ENCODE peak calls at places on chromosomes 13 and 19, in eight cellular contexts. C, X, L, B, P, D, Y and M are unnamed samples.

GRCh38 chr19:39554701-39555311 is 14.8 kb upstream of the EID2 start:
- DNase-seq in C (no peak), X (no peak), L (no peak), B (no peak), P (no peak), D (no peak), Y (no peak), M (no peak)

GRCh38 chr13:99757756-99758464 is 213.7 kb downstream of the ZIC5 start:
- DNase-seq in C (no peak), X (no peak), L (no peak), B (no peak), P (no peak), D (no peak), Y (no peak), M (no peak)

GRCh38 chr19:41930322-41930722 is 2.1 kb upstream of the ERFL start:
- DNase-seq in C (no peak), X (no peak), L (no peak), B (no peak), P (no peak), D (no peak), Y (no peak), M (no peak)

GRCh38 chr13:75494491-75494890 is 12.5 kb upstream of the TBC1D4 start:
- DNase-seq in C (peak; percentile 68), X (no peak), L (no peak), B (no peak), P (no peak), D (no peak), Y (no peak), M (no peak)

GRCh38 chr19:49403404-49404187 is 15.5 kb downstream of the KASH5 start:
- DNase-seq in C (peak; percentile 20), X (no peak), L (no peak), B (peak; percentile 90), P (no peak), D (no peak), Y (no peak), M (no peak)

GRCh38 chr19:57075801-57076492 is 43.8 kb upstream of the USP29 start:
- DNase-seq in C (no peak), X (no peak), L (no peak), B (no peak), P (no peak), D (no peak), Y (no peak), M (no peak)

GRCh38 chr13:40132249-40132648 is 476.8 kb downstream of the COG6 start:
- DNase-seq in C (no peak), X (no peak), L (no peak), B (no peak), P (no peak), D (no peak), Y (no peak), M (no peak)

GRCh38 chr13:42334329-42334706 is 62.4 kb downstream of the AKAP11 start:
- DNase-seq in C (no peak), X (no peak), L (no peak), B (no peak), P (no peak), D (no peak), Y (no peak), M (peak; percentile 4)

GRCh38 chr13:36685912-36686311 is 12.1 kb downstream of the SERTM1 start:
- DNase-seq in C (peak; percentile 73), X (no peak), L (no peak), B (no peak), P (no peak), D (peak; percentile 18), Y (no peak), M (no peak)

GRCh38 chr19:33621811-33622504 is at the start of gene CHST8:
- DNase-seq in C (peak; percentile 18), X (no peak), L (no peak), B (peak; percentile 92), P (no peak), D (peak; percentile 39), Y (peak; percentile 63), M (no peak)

GRCh38 chr13:19838726-19839342 is 24.6 kb downstream of the ZMYM5 start:
- DNase-seq in C (peak; percentile 79), X (no peak), L (no peak), B (no peak), P (no peak), D (peak; percentile 70), Y (no peak), M (no peak)

GRCh38 chr19:42121666-42122069 is 10.6 kb downstream of the POU2F2 start:
- DNase-seq in C (peak; percentile 69), X (no peak), L (no peak), B (no peak), P (no peak), D (peak; percentile 78), Y (no peak), M (peak; percentile 90)

GRCh38 chr13:114023716-114024602 is 50.1 kb upstream of the C13orf46 start:
- DNase-seq in C (no peak), X (no peak), L (no peak), B (no peak), P (no peak), D (no peak), Y (no peak), M (no peak)
- TF ChIP-seq CTCF in C (no peak), X (no peak), L (no peak), B (no peak), P (no peak), D (no peak), Y (no peak), M (no peak)

GRCh38 chr19:14554382-14554812 is 17.5 kb downstream of the NDUFB7 start:
- DNase-seq in C (no peak), X (no peak), L (no peak), B (no peak), P (no peak), D (no peak), Y (no peak), M (no peak)
- TF ChIP-seq CTCF in C (no peak), X (no peak), L (no peak), B (no peak), P (no peak), D (no peak), Y (no peak), M (no peak)

GRCh38 chr13:61286148-61286745 is 129.4 kb downstream of the PCDH20 start:
- DNase-seq in C (no peak), X (no peak), L (no peak), B (peak; percentile 53), P (no peak), D (no peak), Y (no peak), M (no peak)
- TF ChIP-seq CTCF in C (no peak), X (no peak), L (peak; percentile 69), B (peak; percentile 56), P (no peak), D (no peak), Y (no peak), M (no peak)

GRCh38 chr19:7633619-7634018 is at the start of gene PCP2:
- DNase-seq in C (no peak), X (no peak), L (no peak), B (no peak), P (no peak), D (no peak), Y (no peak), M (no peak)
- TF ChIP-seq CTCF in C (no peak), X (no peak), L (no peak), B (no peak), P (no peak), D (no peak), Y (no peak), M (no peak)

GRCh38 chr19:7331446-7331845 is 17.3 kb upstream of the ARHGEF18 start:
- DNase-seq in C (no peak), X (no peak), L (no peak), B (no peak), P (no peak), D (no peak), Y (no peak), M (no peak)

GRCh38 chr19:7328647-7329046 is 20.1 kb upstream of the ARHGEF18 start:
- DNase-seq in C (no peak), X (no peak), L (no peak), B (no peak), P (no peak), D (no peak), Y (no peak), M (no peak)

GRCh38 chr19:7327802-7328201 is 20.9 kb upstream of the ARHGEF18 start:
- DNase-seq in C (no peak), X (no peak), L (no peak), B (no peak), P (no peak), D (no peak), Y (no peak), M (no peak)

GRCh38 chr19:7326105-7326877 is 22.4 kb upstream of the ARHGEF18 start:
- DNase-seq in C (no peak), X (no peak), L (peak; percentile 10), B (peak; percentile 38), P (no peak), D (peak; percentile 21), Y (no peak), M (no peak)
- TF ChIP-seq CTCF in C (peak; percentile 12), X (no peak), L (peak; percentile 58), B (peak; percentile 53), P (peak; percentile 14), D (peak; percentile 35), Y (no peak), M (no peak)

DNA sequence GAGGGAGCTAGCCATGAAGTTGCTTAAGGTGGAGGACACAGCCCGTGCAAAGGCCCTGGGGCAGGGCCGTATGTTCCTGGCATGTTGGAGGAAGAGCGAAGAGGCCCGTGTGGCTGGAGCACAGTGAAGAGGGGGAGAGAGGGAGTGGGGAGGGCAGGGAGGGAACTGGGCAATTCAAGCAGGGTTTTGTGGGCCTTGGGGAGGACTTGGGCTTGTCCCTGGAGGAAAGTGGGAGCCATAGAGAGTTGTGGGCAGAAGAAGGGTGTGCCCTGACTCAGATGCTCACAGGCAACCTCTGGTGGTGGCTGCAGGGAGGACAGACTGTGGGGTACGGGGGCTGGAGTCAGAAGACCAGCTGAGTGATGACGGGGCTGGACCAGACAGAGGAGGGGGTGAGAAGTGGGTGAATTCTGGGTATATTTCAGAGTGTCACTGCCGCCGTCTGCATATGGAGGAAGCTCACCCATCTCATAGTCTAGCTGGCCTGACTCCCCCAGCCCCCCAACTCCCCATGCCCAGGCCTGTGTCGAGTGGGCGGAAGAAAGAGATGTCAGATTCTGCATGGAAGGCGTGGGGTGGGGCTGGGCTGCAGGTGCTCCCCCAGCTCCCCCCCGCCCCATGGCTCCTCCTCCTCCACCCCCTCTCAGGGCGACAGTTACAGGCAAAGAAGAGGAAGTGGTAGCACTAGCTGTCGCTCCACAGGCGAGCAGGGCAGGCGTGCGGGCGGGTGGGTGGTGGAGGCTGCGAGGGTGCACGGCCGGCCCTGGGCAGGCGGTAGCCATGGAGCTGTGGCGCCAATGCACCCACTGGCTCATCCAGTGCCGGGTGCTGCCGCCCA is at the start of gene VAV1:
- DNase-seq in C (no peak), X (peak; percentile 84), L (no peak), B (no peak), P (no peak), D (no peak), Y (no peak), M (no peak)
- TF ChIP-seq CTCF in C (no peak), X (no peak), L (no peak), B (no peak), P (no peak), D (no peak), Y (no peak), M (no peak)